ENCODE peak calls at places on chromosome X, in four cellular contexts. M is IMR-90, S is H1, T is H9. B is an unnamed sample.
A peak's percentile ranks its signal among the peaks of the same experiment; 100 is the strongest.

GRCh38 chrX:74133156-74133796 is 170.7 kb upstream of the ZCCHC13 start:
- DNase-seq in S (no peak), T (no peak), M (peak; percentile 80), B (peak; percentile 73)

GRCh38 chrX:39261446-39262147 is 460.3 kb downstream of the MID1IP1 start:
- DNase-seq in M (no peak), S (no peak), T (no peak), B (peak; percentile 63)

GRCh38 chrX:3345281-3346081 is 971 bp downstream of the MXRA5 start:
- DNase-seq in S (no peak), M (no peak), T (peak; percentile 61), B (peak; percentile 78)

GRCh38 chrX:2471641-2472040 is 29.1 kb downstream of the DHRSX start:
- DNase-seq in T (no peak), M (no peak), S (no peak), B (no peak)

GRCh38 chrX:102042706-102043325 is 82.7 kb upstream of the TCEAL2 start:
- DNase-seq in S (no peak), T (no peak), M (no peak), B (no peak)

GRCh38 chrX:153816821-153817220 is 13.5 kb downstream of the PDZD4 start:
- DNase-seq in M (no peak), T (no peak), S (no peak), B (no peak)

GRCh38 chrX:39653656-39654055 is 444.1 kb downstream of the BCOR start:
- DNase-seq in S (peak; percentile 27), T (peak; percentile 63), M (no peak), B (peak; percentile 70)

GRCh38 chrX:32966956-32967355 is 244.4 kb downstream of the DMD start:
- DNase-seq in T (no peak), M (no peak), S (no peak), B (no peak)

GRCh38 chrX:28126886-28127285 is 145.6 kb upstream of the DCAF8L1 start:
- DNase-seq in T (no peak), M (no peak), S (no peak), B (peak; percentile 86)

GRCh38 chrX:134171661-134172587 is 65.1 kb upstream of the CCDC160 start:
- DNase-seq in T (peak; percentile 43), M (no peak), S (no peak), B (peak; percentile 84)

GRCh38 chrX:3518870-3519269 is 172.4 kb upstream of the MXRA5 start:
- DNase-seq in S (peak; percentile 1), M (peak; percentile 92), T (peak; percentile 30), B (peak; percentile 11)

GRCh38 chrX:1239681-1240142 is 27.3 kb upstream of the CRLF2 start:
- DNase-seq in M (no peak), T (no peak), S (no peak), B (no peak)

GRCh38 chrX:107672955-107673378 is 44.7 kb downstream of the PRPS1 start:
- DNase-seq in M (peak; percentile 56), S (no peak), T (peak; percentile 81), B (peak; percentile 73)

GRCh38 chrX:44872319-44872816 is 620 bp upstream of the KDM6A start:
- DNase-seq in S (no peak), T (no peak), M (peak; percentile 4), B (no peak)

GRCh38 chrX:105823092-105823454 is 734 bp downstream of the NRK start:
- DNase-seq in T (no peak), M (no peak), S (no peak), B (peak; percentile 34)

GRCh38 chrX:4225086-4225485 is 511.6 kb upstream of the PRKX start:
- DNase-seq in M (no peak), S (no peak), T (no peak), B (no peak)

GRCh38 chrX:43809463-43809862 is 72.8 kb downstream of the MAOB start:
- DNase-seq in M (peak; percentile 3), T (no peak), S (no peak), B (no peak)
- H4K5ac ChIP-seq in M (no peak overlapping the region), T (no peak overlapping the region), S (no peak overlapping the region), B (no peak overlapping the region)

GRCh38 chrX:43148305-43148704 is 370.3 kb upstream of the PPP1R2C start:
- DNase-seq in M (no peak), T (no peak), S (no peak), B (no peak)
- H4K5ac ChIP-seq in M (no peak overlapping the region), T (no peak overlapping the region), S (no peak overlapping the region), B (no peak overlapping the region)

DNA sequence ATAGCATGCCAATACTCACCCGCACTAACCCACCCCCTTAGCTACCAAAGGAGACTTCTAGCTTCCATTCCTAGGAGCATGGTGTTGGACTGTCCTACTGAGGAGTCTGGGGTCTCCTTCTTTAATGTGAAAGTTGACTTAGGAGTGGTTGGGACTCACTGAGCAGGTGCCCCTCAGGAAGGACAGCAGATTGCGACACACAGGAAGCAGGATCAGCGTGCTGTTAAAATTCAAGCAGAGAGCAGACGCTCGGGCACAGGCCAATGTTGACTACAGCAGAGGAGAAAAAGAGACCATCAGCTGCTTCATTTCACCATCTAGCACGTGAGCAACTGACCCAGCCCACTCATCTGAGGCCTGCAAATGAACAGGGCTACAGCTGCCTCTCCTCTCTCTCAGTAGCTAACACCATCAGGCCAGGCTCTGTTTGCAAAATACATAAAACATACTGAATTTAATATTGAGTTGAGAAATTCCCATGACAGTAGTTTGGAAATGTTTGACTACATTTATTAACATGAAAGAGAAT is 10.8 kb downstream of the NOX1 start:
- DNase-seq in M (no peak), T (no peak), S (no peak), B (no peak)
- H4K5ac ChIP-seq in M (no peak overlapping the region), T (no peak overlapping the region), S (no peak overlapping the region), B (no peak overlapping the region)

GRCh38 chrX:70826715-70827114 is 81.8 kb downstream of the TEX11 start:
- DNase-seq in T (no peak), S (no peak), M (no peak), B (no peak)
- H4K5ac ChIP-seq in T (no peak overlapping the region), S (no peak overlapping the region), M (no peak overlapping the region), B (no peak overlapping the region)

GRCh38 chrX:10314530-10315104 is 157.8 kb downstream of the CLCN4 start:
- DNase-seq in T (no peak), M (no peak), S (no peak), B (no peak)

GRCh38 chrX:10310502-10310901 is 153.7 kb downstream of the CLCN4 start:
- DNase-seq in S (no peak), M (no peak), T (no peak), B (peak; percentile 7)
- H4K5ac ChIP-seq in S (no peak overlapping the region), M (no peak overlapping the region), T (no peak overlapping the region), B (no peak overlapping the region)

DNA sequence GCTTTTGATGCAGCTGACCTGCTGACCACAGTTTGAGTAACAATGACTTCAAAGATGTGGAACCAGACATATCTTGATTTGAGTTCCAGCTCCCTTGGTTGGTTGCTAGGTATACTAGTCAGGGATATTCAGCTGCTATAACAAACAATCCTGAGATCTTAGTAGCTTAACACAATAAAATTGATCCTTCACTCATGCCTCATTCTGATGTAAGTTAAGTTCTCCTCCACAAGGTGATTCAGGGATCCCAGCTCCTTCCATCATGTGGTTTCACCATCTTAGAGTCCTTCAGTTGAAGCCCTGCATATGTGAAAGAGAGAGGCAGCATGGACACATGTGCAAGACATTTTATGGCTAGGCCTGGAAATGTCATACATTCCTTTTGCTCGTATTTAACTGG is 7.3 kb downstream of the SMIM9 start:
- DNase-seq in T (no peak), S (no peak), M (no peak), B (no peak)
- H4K5ac ChIP-seq in T (no peak overlapping the region), S (no peak overlapping the region), M (no peak overlapping the region), B (no peak overlapping the region)

GRCh38 chrX:69186651-69187050 is 21.4 kb upstream of the PJA1 start:
- DNase-seq in M (no peak), S (no peak), T (no peak), B (no peak)
- H4K5ac ChIP-seq in M (no peak overlapping the region), S (no peak overlapping the region), T (no peak overlapping the region), B (no peak overlapping the region)